ENCODE peak calls at places on chromosomes 12 and 14, in five cellular contexts. I is fibroblast of mammary gland, B is hepatocyte, C is fibroblast of villous mesenchyme, P is uterus. E is an unnamed sample.

GRCh38 chr14:99416909-99417308 is 63.8 kb downstream of the SETD3 start:
- DNase-seq in I (no peak), B (no peak), C (no peak), P (no peak), E (no peak)

GRCh38 chr12:123115409-123116111 is 35.3 kb downstream of the PITPNM2 start:
- DNase-seq in I (peak; percentile 90), B (peak; percentile 44), C (peak; percentile 96), P (peak; percentile 91), E (no peak)

GRCh38 chr14:54317396-54317795 is 79.4 kb upstream of the CDKN3 start:
- DNase-seq in I (no peak), B (no peak), C (no peak), P (no peak), E (no peak)

GRCh38 chr12:111124183-111124582 is 203.8 kb upstream of the MYL2 start:
- DNase-seq in I (no peak), B (no peak), C (no peak), P (no peak), E (no peak)

GRCh38 chr14:73887116-73887490 is 444 bp downstream of the ZNF410 start:
- DNase-seq in I (peak; percentile 32), B (no peak), C (peak; percentile 55), P (no peak), E (no peak)

GRCh38 chr12:59847127-59847526 is 251.3 kb downstream of the SLC16A7 start:
- DNase-seq in I (no peak), B (no peak), C (no peak), P (no peak), E (no peak)

GRCh38 chr12:49979061-49979586 is 6.4 kb downstream of the AQP6 start:
- DNase-seq in I (no peak), B (no peak), C (no peak), P (no peak), E (no peak)

GRCh38 chr12:127389923-127390322 is 877.0 kb upstream of the TMEM132C start:
- DNase-seq in I (peak; percentile 65), B (peak; percentile 77), C (peak; percentile 56), P (no peak), E (no peak)

GRCh38 chr12:78725951-78726550 is 138.5 kb upstream of the SYT1 start:
- DNase-seq in I (no peak), B (peak; percentile 28), C (no peak), P (no peak), E (no peak)

GRCh38 chr14:56809262-56810215 is 740 bp downstream of the OTX2 start:
- DNase-seq in I (no peak), B (no peak), C (no peak), P (no peak), E (no peak)

GRCh38 chr14:68792830-68793733 is at the start of gene ZFP36L1:
- DNase-seq in I (peak; percentile 97), B (peak; percentile 98), C (peak; percentile 99), P (peak; percentile 96), E (peak; percentile 96)

GRCh38 chr12:112170376-112170775 is 45.0 kb downstream of the TRAFD1 start:
- DNase-seq in I (peak; percentile 34), B (no peak), C (peak; percentile 15), P (no peak), E (no peak)

GRCh38 chr14:92443167-92443566 is 70.4 kb upstream of the RIN3 start:
- DNase-seq in I (no peak), B (no peak), C (no peak), P (no peak), E (no peak)

GRCh38 chr14:23321572-23322547 is 603 bp downstream of the PABPN1 start:
- DNase-seq in I (peak; percentile 58), B (peak; percentile 66), C (peak; percentile 42), P (peak; percentile 44), E (no peak)

GRCh38 chr14:63345826-63346225 is 27.1 kb upstream of the GPHB5 start:
- DNase-seq in I (no peak), B (no peak), C (no peak), P (no peak), E (no peak)

GRCh38 chr12:42260518-42260917 is 22.5 kb upstream of the YAF2 start:
- DNase-seq in I (no peak), B (no peak), C (no peak), P (no peak), E (no peak)

DNA sequence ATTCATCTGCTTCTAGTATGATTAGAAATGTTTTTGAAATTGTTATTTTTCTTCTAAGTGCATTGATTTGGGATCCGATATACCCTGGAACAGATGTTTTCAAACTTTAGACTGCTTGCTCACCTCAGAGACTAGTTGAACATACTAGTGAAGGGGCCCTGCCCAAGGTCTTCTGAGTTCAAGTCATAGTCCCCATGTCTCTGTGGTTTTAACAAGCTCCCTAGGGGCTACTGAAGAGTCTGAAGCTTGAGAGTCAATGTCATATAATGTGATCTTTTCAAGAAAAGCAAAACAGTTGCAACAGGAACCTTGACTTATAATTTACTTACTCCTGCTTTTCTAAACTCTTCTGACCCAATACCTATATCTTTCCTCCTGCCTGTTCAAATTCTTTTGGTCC is 7.5 kb upstream of the UBE2N start:
- DNase-seq in I (no peak), B (no peak), C (no peak), P (no peak), E (no peak)
- TF ChIP-seq CTCF in I (no peak), B (no peak), C (no peak), P (no peak), E (no peak)

GRCh38 chr14:34064349-34064748 is 113.5 kb upstream of the EGLN3 start:
- DNase-seq in I (peak; percentile 93), B (no peak), C (no peak), P (peak; percentile 67), E (no peak)
- TF ChIP-seq CTCF in I (peak; percentile 56), B (no peak), C (no peak), P (no peak), E (no peak)

DNA sequence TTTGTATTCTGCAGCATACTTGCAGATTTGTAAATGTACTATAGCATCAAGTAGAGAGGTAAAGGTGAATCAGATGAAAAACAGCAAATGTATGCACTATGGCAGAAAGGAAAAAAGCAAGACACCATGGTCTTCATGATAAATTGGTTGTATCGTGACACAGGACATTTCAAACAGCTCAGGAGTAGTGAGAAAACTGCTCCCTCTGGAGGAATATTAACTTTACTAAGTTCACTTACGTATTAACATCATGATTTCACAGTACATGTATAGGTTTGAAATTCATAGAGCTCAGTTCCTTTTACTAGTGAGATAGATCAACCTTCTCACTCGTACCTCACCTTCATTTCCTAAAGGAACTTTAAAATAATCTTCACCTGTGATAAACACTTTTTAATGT is 6.5 kb downstream of the MBIP start:
- DNase-seq in I (no peak), B (no peak), C (no peak), P (no peak), E (no peak)
- TF ChIP-seq CTCF in I (peak; percentile 4), B (peak; percentile 23), C (no peak), P (no peak), E (peak; percentile 32)

GRCh38 chr14:103188691-103189480 is 65.6 kb downstream of the TNFAIP2 start:
- DNase-seq in I (no peak), B (peak; percentile 73), C (peak; percentile 38), P (peak; percentile 60), E (no peak)
- TF ChIP-seq CTCF in I (no peak), B (peak; percentile 31), C (peak; percentile 47), P (peak; percentile 77), E (peak; percentile 50)

GRCh38 chr12:52900896-52901714 is 3.8 kb downstream of the KRT8 start:
- DNase-seq in I (no peak), B (no peak), C (no peak), P (no peak), E (no peak)

GRCh38 chr12:52906049-52906645 is 1.3 kb upstream of the KRT8 start:
- DNase-seq in I (no peak), B (no peak), C (no peak), P (no peak), E (no peak)

GRCh38 chr12:52903855-52904508 is 894 bp downstream of the KRT8 start:
- DNase-seq in I (peak; percentile 23), B (peak; percentile 86), C (peak; percentile 73), P (peak; percentile 46), E (peak; percentile 75)

GRCh38 chr12:52901715-52902541 is 2.9 kb downstream of the KRT8 start:
- DNase-seq in I (no peak), B (no peak), C (no peak), P (no peak), E (no peak)

DNA sequence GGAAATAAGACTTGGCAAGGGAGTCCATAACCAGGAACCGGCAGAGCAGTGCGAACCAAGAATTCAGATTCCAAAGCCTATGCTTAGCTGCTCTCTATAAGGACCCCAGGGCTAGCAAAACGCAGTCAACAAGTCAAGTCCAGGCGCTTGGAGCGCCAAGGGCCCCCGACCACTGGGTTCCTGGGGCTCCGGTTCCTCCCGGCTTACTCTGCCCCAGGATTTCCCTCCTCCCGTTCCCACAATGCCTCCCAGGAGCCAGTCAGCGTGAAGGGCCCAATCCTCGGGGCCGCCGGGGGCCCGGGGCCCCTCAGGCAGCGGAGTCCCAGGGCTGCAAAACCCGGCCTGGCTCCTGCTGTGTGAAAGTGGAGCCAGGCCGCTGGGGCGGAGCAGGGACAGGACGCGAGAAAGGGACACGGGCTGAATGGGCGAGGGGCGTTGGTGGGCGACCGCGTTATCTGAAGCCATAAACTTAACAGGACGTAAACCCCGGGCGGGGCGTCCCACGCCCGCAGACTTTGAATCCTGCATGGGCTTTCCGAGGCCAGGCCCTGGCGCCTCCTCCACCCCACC is 1.5 kb downstream of the KRT8 start:
- DNase-seq in I (peak; percentile 59), B (peak; percentile 87), C (peak; percentile 88), P (peak; percentile 67), E (peak; percentile 86)
- TF ChIP-seq CTCF in I (no peak), B (no peak), C (no peak), P (peak; percentile 34), E (no peak)